ENCODE peak calls at places on chromosomes 13 and 19, in four cellular contexts. S is colonic mucosa; P is naive thymus-derived CD4-positive, alpha-beta T cell; J is mesendoderm. V is an unnamed sample. For H3K4me1, the result is how much of the 10 kb centered on the place peaks cover.

GRCh38 chr19:17379221-17379631 is 2.1 kb upstream of the PLVAP start:
- DNase-seq in S (no peak), J (peak), P (no peak), V (no peak)

GRCh38 chr19:8028951-8029491 is 23.5 kb upstream of the CCL25 start:
- DNase-seq in J (peak), S (no peak), P (no peak), V (peak)

GRCh38 chr13:89468081-89468480 is 1796.9 kb downstream of the SLITRK5 start:
- DNase-seq in P (no peak), J (no peak), S (no peak), V (no peak)

GRCh38 chr19:6970478-6970877 is 50.8 kb downstream of the MBD3L2B start:
- DNase-seq in J (no peak), P (no peak), S (no peak), V (peak)

GRCh38 chr19:40619333-40620160 is 18.4 kb downstream of the LTBP4 start:
- DNase-seq in P (no peak), S (no peak), J (no peak), V (no peak)

GRCh38 chr19:3852614-3853254 is 16.1 kb downstream of the ZFR2 start:
- DNase-seq in S (peak), J (peak), P (peak), V (no peak)

GRCh38 chr13:74931698-74932433 is 550.1 kb downstream of the TBC1D4 start:
- DNase-seq in J (no peak), S (no peak), P (no peak), V (no peak)

GRCh38 chr13:60931858-60932546 is 483.6 kb downstream of the PCDH20 start:
- DNase-seq in J (no peak), P (no peak), S (no peak), V (no peak)

GRCh38 chr13:27921961-27922910 is 2.4 kb downstream of the PDX1 start:
- DNase-seq in S (no peak), P (no peak), J (no peak), V (no peak)

GRCh38 chr13:114027046-114027760 is 53.3 kb upstream of the C13orf46 start:
- DNase-seq in J (no peak), P (no peak), S (no peak), V (no peak)

GRCh38 chr13:98386632-98387031 is 190.3 kb downstream of the STK24 start:
- DNase-seq in J (no peak), S (no peak), P (no peak), V (no peak)

GRCh38 chr13:48214519-48215121 is 18.4 kb upstream of the ITM2B start:
- DNase-seq in P (no peak), S (no peak), J (no peak), V (no peak)

GRCh38 chr13:51684076-51684475 is 99.8 kb downstream of the WDFY2 start:
- DNase-seq in S (no peak), J (no peak), P (no peak), V (no peak)

GRCh38 chr13:40920826-40921225 is 98.3 kb downstream of the ELF1 start:
- DNase-seq in P (no peak), S (no peak), J (no peak), V (no peak)

DNA sequence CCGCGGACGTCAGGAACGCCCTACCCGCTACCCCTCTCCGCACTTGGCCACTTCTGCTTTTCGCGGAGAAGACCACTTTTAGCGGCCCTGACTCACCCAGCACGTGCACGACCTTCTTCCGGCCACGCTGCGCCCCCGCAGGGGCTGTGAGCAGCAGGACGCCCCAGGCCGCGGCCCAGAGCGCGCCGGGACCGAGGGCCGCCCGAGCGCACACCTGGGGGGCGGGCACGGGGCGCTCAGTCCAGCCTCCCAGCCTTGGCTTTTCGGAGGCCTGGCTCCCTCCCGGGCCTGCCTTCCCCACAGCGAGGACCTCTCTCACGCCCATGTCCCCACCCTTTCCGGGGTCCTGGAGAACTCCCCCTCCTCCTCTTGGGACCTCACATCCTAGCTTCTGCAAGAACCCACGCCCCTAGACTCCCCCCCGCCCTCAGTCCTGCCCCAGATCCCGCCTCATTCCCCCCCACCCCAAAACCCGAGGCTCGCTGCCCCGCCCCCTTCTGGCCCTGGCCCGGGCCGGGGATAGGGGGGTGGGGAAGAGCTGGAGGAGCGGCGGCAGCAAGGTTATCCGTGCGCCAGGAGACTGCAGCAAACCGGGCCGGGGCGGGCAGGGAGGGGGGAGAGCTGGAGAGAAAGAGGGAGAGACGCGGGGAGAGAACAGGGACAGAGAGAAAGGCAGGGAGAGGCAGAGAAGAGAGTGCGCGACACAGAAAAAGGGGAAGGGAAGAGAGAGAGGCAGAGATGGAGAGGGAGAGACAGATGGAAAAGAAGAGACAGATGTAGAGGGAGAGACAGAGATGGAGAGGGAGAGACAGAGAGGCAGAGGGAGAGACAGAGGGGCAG is 11.5 kb downstream of the TM6SF2 start:
- DNase-seq in P (no peak), S (no peak), J (peak), V (no peak)
- H3K4me3 ChIP-seq in P (no peak), S (no peak), J (peak), V (no peak)

GRCh38 chr19:2329528-2329927 is 1.0 kb downstream of the SPPL2B start:
- DNase-seq in J (no peak), P (no peak), S (peak), V (no peak)
- H3K4me1 ChIP-seq in J (under half), P (under half), S (under half), V (under half)

DNA sequence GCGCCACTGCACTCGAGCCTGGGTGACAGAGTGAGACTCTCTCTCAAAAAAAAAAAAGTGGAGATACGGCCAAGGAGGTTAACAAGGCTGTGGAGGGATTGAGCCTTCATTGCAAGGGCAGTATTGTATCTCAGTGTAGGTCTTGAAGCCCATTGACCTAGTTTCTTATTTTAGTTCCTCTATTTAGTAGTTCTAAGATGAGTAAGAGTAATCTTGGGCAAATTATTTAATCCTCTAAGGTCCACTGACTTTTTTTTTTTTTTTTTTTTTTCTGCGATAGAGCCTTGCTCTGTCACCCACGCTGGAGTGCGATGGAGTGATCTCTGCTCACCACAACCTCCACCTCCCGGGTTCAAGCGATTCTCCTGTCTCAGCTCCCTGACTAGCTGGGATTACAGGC is 14.3 kb upstream of the ILF3 start:
- DNase-seq in J (no peak), S (no peak), P (no peak), V (no peak)
- H3K4me3 ChIP-seq in J (no peak), S (no peak), P (no peak), V (no peak)

GRCh38 chr13:24168980-24169379 is 8.5 kb downstream of the SPATA13 start:
- DNase-seq in P (no peak), J (peak), S (no peak), V (no peak)

GRCh38 chr13:24176351-24177101 is 16.0 kb downstream of the SPATA13 start:
- DNase-seq in S (no peak), P (no peak), J (no peak), V (no peak)

GRCh38 chr13:24175847-24176246 is 15.3 kb downstream of the SPATA13 start:
- DNase-seq in P (no peak), S (no peak), J (no peak), V (no peak)

GRCh38 chr13:24172071-24172470 is 11.6 kb downstream of the SPATA13 start:
- DNase-seq in S (no peak), P (no peak), J (no peak), V (no peak)

DNA sequence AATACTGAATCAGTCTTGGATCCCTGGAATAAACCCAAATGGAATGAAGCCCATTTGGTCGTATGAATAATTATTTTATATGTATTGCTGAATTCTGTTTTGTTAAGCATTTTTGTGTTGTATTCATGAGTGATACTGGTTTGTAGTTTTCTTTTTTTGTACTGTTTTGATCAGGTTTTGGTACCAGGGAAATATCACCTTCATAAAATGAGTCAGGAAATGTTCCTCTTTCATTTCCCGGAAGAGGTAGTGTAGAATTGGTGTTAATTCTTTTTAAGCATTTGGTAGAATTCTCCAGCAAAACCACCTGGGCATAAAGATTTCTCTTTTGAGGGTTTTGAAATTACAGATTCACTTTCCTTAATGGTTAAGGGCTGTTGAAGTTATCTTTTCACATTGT is 13.3 kb downstream of the SPATA13 start:
- DNase-seq in P (no peak), J (no peak), S (no peak), V (no peak)
- H3K4me1 ChIP-seq in P (under half), J (under half), S (under half), V (under half)

GRCh38 chr19:1864480-1865171 is 1.2 kb upstream of the KLF16 start:
- DNase-seq in S (peak), J (peak), P (no peak), V (peak)
- H3K4me3 ChIP-seq in S (peak), J (peak), P (peak), V (peak)

GRCh38 chr19:38618590-38619360 is at the start of gene EIF3K:
- DNase-seq in S (peak), P (peak), J (peak), V (peak)
- H3K4me1 ChIP-seq in S (under half), P (under half), J (under half), V (under half)

DNA sequence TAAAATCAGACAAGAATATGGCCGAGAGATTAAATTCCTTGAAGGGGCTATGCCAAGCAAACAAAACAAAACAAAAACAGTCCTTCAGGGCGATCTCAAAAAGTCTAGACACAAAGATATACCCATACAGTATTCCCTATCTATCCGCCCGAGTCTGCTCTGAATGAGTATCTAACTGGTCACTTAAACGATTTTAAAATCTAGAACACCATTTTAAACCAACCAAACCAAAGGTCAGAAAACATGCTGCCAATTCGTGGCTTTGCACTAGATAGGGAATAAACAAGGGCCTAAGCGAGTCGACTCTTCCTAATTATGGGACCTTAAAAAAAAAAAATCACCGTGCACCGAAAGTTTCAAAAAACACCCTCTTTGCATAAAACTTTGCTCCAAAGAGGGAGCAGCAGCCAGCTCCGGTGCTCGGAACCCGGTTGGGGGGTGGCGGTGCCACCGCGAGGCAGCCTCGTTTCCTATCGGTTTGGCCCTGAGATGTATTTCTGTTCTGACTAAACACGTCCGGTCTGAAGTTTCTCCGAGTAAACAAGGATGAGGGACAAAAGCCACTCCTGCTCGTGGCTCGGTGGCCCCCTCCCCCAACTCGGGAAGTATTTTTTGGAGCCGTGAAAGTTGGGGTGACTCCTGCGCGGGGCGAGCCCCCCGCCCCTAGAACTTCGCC is 1.8 kb downstream of the HMGB1 start:
- DNase-seq in P (peak), J (peak), S (peak), V (no peak)
- H3K4me3 ChIP-seq in P (peak), J (peak), S (peak), V (peak)

GRCh38 chr19:44750713-44751112 is 2.2 kb downstream of the BCL3 start:
- DNase-seq in J (no peak), S (no peak), P (no peak), V (no peak)

GRCh38 chr19:44753619-44753931 is 5.1 kb downstream of the BCL3 start:
- DNase-seq in S (no peak), J (no peak), P (no peak), V (no peak)

GRCh38 chr19:44753932-44754742 is 5.6 kb downstream of the BCL3 start:
- DNase-seq in J (peak), P (peak), S (peak), V (peak)

GRCh38 chr19:44752816-44753618 is 4.5 kb downstream of the BCL3 start:
- DNase-seq in J (peak), P (peak), S (peak), V (peak)

GRCh38 chr19:44752123-44752815 is 3.8 kb downstream of the BCL3 start:
- DNase-seq in P (no peak), J (no peak), S (no peak), V (no peak)
- H3K4me1 ChIP-seq in P (under half), J (under half), S (under half), V (under half)

V was measured in Caco-2.